ENCODE peak calls at places on chromosomes 12 and 14, in ten cellular contexts. P, H, C, S, B, I, A, Z, U and M are unnamed samples.

GRCh38 chr14:90281766-90282165 is 25.4 kb downstream of the PSMC1 start:
- DNase-seq in P (no peak), H (no peak), C (no peak), S (no peak), B (no peak), I (no peak), A (no peak), Z (no peak), U (no peak), M (no peak)

GRCh38 chr12:104788848-104789271 is 169.2 kb downstream of the SLC41A2 start:
- DNase-seq in P (no peak), H (no peak), C (no peak), S (no peak), B (no peak), I (no peak), A (no peak), Z (no peak), U (no peak), M (no peak)

GRCh38 chr14:58848365-58848764 is 210.6 kb downstream of the DACT1 start:
- DNase-seq in P (no peak), H (no peak), C (no peak), S (no peak), B (no peak), I (no peak), A (no peak), Z (no peak), U (no peak), M (no peak)

GRCh38 chr12:12562016-12562483 is 613 bp downstream of the DUSP16 start:
- DNase-seq in P (peak; percentile 4), H (peak; percentile 50), C (peak; percentile 21), S (peak; percentile 39), B (peak; percentile 87), I (no peak), A (no peak), Z (no peak), U (no peak), M (peak; percentile 27)

GRCh38 chr12:103901518-103902173 is 28.6 kb upstream of the HSP90B1 start:
- DNase-seq in P (no peak), H (no peak), C (no peak), S (no peak), B (no peak), I (no peak), A (no peak), Z (no peak), U (no peak), M (no peak)

GRCh38 chr14:30462358-30462757 is 96.6 kb upstream of the G2E3 start:
- DNase-seq in P (no peak), H (no peak), C (no peak), S (no peak), B (no peak), I (no peak), A (no peak), Z (no peak), U (no peak), M (no peak)

GRCh38 chr12:71626098-71626497 is 37.5 kb downstream of the ZFC3H1 start:
- DNase-seq in P (no peak), H (no peak), C (no peak), S (no peak), B (no peak), I (no peak), A (no peak), Z (no peak), U (no peak), M (peak; percentile 31)

GRCh38 chr14:76257842-76258397 is 106.2 kb downstream of the GPATCH2L start:
- DNase-seq in P (no peak), H (no peak), C (no peak), S (no peak), B (no peak), I (no peak), A (no peak), Z (no peak), U (no peak), M (no peak)

GRCh38 chr12:75488553-75488952 is 8.0 kb downstream of the GLIPR1 start:
- DNase-seq in P (peak; percentile 46), H (no peak), C (no peak), S (no peak), B (no peak), I (peak; percentile 59), A (peak; percentile 12), Z (no peak), U (peak; percentile 55), M (peak; percentile 71)

GRCh38 chr12:13218641-13219040 is 22.1 kb downstream of the EMP1 start:
- DNase-seq in P (no peak), H (no peak), C (no peak), S (no peak), B (no peak), I (no peak), A (no peak), Z (no peak), U (no peak), M (no peak)

GRCh38 chr12:62789856-62790255 is 145.1 kb downstream of the PPM1H start:
- DNase-seq in P (no peak), H (no peak), C (no peak), S (no peak), B (no peak), I (no peak), A (no peak), Z (no peak), U (no peak), M (no peak)

GRCh38 chr12:4091001-4091789 is 182.4 kb upstream of the CCND2 start:
- DNase-seq in P (no peak), H (no peak), C (no peak), S (no peak), B (no peak), I (no peak), A (no peak), Z (no peak), U (no peak), M (no peak)

GRCh38 chr12:27164330-27165045 is 79.6 kb upstream of the STK38L start:
- DNase-seq in P (no peak), H (no peak), C (no peak), S (no peak), B (no peak), I (no peak), A (no peak), Z (no peak), U (no peak), M (no peak)

GRCh38 chr14:100622234-100622633 is 35.0 kb upstream of the BEGAIN start:
- DNase-seq in P (no peak), H (no peak), C (no peak), S (no peak), B (peak; percentile 54), I (no peak), A (no peak), Z (no peak), U (no peak), M (no peak)

GRCh38 chr12:24823808-24824515 is 124.9 kb downstream of the BCAT1 start:
- DNase-seq in P (no peak), H (no peak), C (no peak), S (no peak), B (no peak), I (no peak), A (no peak), Z (no peak), U (no peak), M (no peak)

GRCh38 chr12:57242691-57243454 is 8.1 kb downstream of the STAC3 start:
- DNase-seq in P (peak; percentile 68), H (peak; percentile 46), C (no peak), S (no peak), B (peak; percentile 89), I (no peak), A (peak; percentile 38), Z (no peak), U (peak; percentile 81), M (peak; percentile 53)

GRCh38 chr14:33720388-33720787 is 230.5 kb downstream of the EGLN3 start:
- DNase-seq in P (no peak), H (no peak), C (no peak), S (no peak), B (no peak), I (no peak), A (no peak), Z (no peak), U (no peak), M (no peak)

GRCh38 chr12:130160711-130161231 is 1.5 kb upstream of the FZD10 start:
- DNase-seq in P (no peak), H (no peak), C (no peak), S (no peak), B (no peak), I (no peak), A (no peak), Z (no peak), U (no peak), M (no peak)
- H3K4me3 ChIP-seq in P (no peak overlapping the region), H (no peak overlapping the region), C (no peak overlapping the region), S (peak overlapping the region; percentile 62), B (no peak overlapping the region), I (no peak overlapping the region), A (no peak overlapping the region), Z (no peak overlapping the region), U (no peak overlapping the region), M (no peak overlapping the region)

GRCh38 chr12:95943231-95943842 is at the start of gene AMDHD1:
- DNase-seq in P (peak; percentile 58), H (peak; percentile 49), C (peak; percentile 16), S (peak; percentile 44), B (peak; percentile 93), I (peak; percentile 16), A (peak; percentile 45), Z (no peak), U (peak; percentile 80), M (peak; percentile 45)
- TF ChIP-seq CTCF in P (no peak), H (peak; percentile 29), C (no peak), S (peak; percentile 55), B (peak; percentile 45), I (peak; percentile 20), A (peak; percentile 41), Z (peak; percentile 23), U (no peak), M (no peak)

GRCh38 chr12:54160050-54160449 is 28.7 kb downstream of the SMUG1 start:
- DNase-seq in P (no peak), H (no peak), C (no peak), S (no peak), B (no peak), I (no peak), A (no peak), Z (no peak), U (no peak), M (no peak)
- H3K4me3 ChIP-seq in P (no peak overlapping the region), H (no peak overlapping the region), C (no peak overlapping the region), S (no peak overlapping the region), B (no peak overlapping the region), I (no peak overlapping the region), A (no peak overlapping the region), Z (no peak overlapping the region), U (no peak overlapping the region), M (no peak overlapping the region)

GRCh38 chr12:34186492-34186891 is 164.2 kb downstream of the ALG10 start:
- DNase-seq in P (peak; percentile 33), H (no peak), C (no peak), S (no peak), B (no peak), I (no peak), A (no peak), Z (no peak), U (no peak), M (no peak)
- TF ChIP-seq CTCF in P (peak; percentile 40), H (no peak), C (no peak), S (peak; percentile 17), B (no peak), I (no peak), A (peak; percentile 23), Z (no peak), U (no peak), M (no peak)